ENCODE peak calls at places on chromosome 9, in five cellular contexts. One of them, this sample, is unnamed. For H3K27me3 and H3K36me3, the result is how much of the 10 kb centered on the place peaks cover.

GRCh38 chr9:97512966-97513560 is 11.6 kb downstream of the TMOD1 start:
- DNase-seq in CD8-positive, alpha-beta memory T cell: no peak
- DNase-seq in heart right ventricle: no peak
- DNase-seq in astrocyte: no peak
- DNase-seq in neuronal stem cell: no peak
- DNase-seq in this sample: no peak

GRCh38 chr9:8804618-8805017 is 1005.0 kb upstream of the DMAC1 start:
- DNase-seq in CD8-positive, alpha-beta memory T cell: no peak
- DNase-seq in heart right ventricle: no peak
- DNase-seq in astrocyte: no peak
- DNase-seq in neuronal stem cell: no peak
- DNase-seq in this sample: no peak

GRCh38 chr9:8660383-8660782 is 860.8 kb upstream of the DMAC1 start:
- DNase-seq in CD8-positive, alpha-beta memory T cell: no peak
- DNase-seq in heart right ventricle: peak
- DNase-seq in astrocyte: peak
- DNase-seq in neuronal stem cell: no peak
- DNase-seq in this sample: no peak

GRCh38 chr9:35814841-35815543 is at the start of gene HINT2:
- DNase-seq in CD8-positive, alpha-beta memory T cell: peak
- DNase-seq in heart right ventricle: peak
- DNase-seq in astrocyte: peak
- DNase-seq in neuronal stem cell: peak
- DNase-seq in this sample: peak

GRCh38 chr9:93260290-93261066 is 76.5 kb downstream of the WNK2 start:
- DNase-seq in CD8-positive, alpha-beta memory T cell: no peak
- DNase-seq in heart right ventricle: no peak
- DNase-seq in astrocyte: no peak
- DNase-seq in neuronal stem cell: no peak
- DNase-seq in this sample: no peak

GRCh38 chr9:37061763-37062162 is 27.7 kb upstream of the PAX5 start:
- DNase-seq in CD8-positive, alpha-beta memory T cell: no peak
- DNase-seq in heart right ventricle: no peak
- DNase-seq in astrocyte: no peak
- DNase-seq in neuronal stem cell: no peak
- DNase-seq in this sample: no peak

GRCh38 chr9:93294011-93294410 is 110.1 kb downstream of the WNK2 start:
- DNase-seq in CD8-positive, alpha-beta memory T cell: no peak
- DNase-seq in heart right ventricle: no peak
- DNase-seq in astrocyte: no peak
- DNase-seq in neuronal stem cell: no peak
- DNase-seq in this sample: no peak

GRCh38 chr9:10525972-10526371 is 86.8 kb downstream of the PTPRD start:
- DNase-seq in CD8-positive, alpha-beta memory T cell: no peak
- DNase-seq in heart right ventricle: no peak
- DNase-seq in astrocyte: no peak
- DNase-seq in neuronal stem cell: no peak
- DNase-seq in this sample: no peak

GRCh38 chr9:69421908-69422801 is 97.1 kb downstream of the ENTREP1 start:
- DNase-seq in CD8-positive, alpha-beta memory T cell: peak
- DNase-seq in heart right ventricle: no peak
- DNase-seq in astrocyte: peak
- DNase-seq in neuronal stem cell: peak
- DNase-seq in this sample: peak

GRCh38 chr9:14428781-14429230 is 114.9 kb upstream of the NFIB start:
- DNase-seq in CD8-positive, alpha-beta memory T cell: no peak
- DNase-seq in heart right ventricle: peak
- DNase-seq in astrocyte: peak
- DNase-seq in neuronal stem cell: peak
- DNase-seq in this sample: peak

GRCh38 chr9:133635903-133636531 is at the start of gene DBH:
- DNase-seq in CD8-positive, alpha-beta memory T cell: no peak
- DNase-seq in heart right ventricle: no peak
- DNase-seq in astrocyte: no peak
- DNase-seq in neuronal stem cell: no peak
- DNase-seq in this sample: no peak

GRCh38 chr9:89505795-89506385 is 8.0 kb upstream of the SEMA4D start:
- DNase-seq in CD8-positive, alpha-beta memory T cell: no peak
- DNase-seq in heart right ventricle: no peak
- DNase-seq in astrocyte: peak
- DNase-seq in neuronal stem cell: no peak
- DNase-seq in this sample: no peak

GRCh38 chr9:125121156-125121555 is 22.2 kb downstream of the SCAI start:
- DNase-seq in CD8-positive, alpha-beta memory T cell: no peak
- DNase-seq in heart right ventricle: no peak
- DNase-seq in astrocyte: peak
- DNase-seq in neuronal stem cell: no peak
- DNase-seq in this sample: no peak

GRCh38 chr9:86298873-86299272 is 16.5 kb upstream of the ISCA1 start:
- DNase-seq in CD8-positive, alpha-beta memory T cell: no peak
- DNase-seq in heart right ventricle: no peak
- DNase-seq in astrocyte: no peak
- DNase-seq in neuronal stem cell: no peak
- DNase-seq in this sample: no peak

GRCh38 chr9:19922476-19923118 is 133.8 kb upstream of the SLC24A2 start:
- DNase-seq in CD8-positive, alpha-beta memory T cell: no peak
- DNase-seq in heart right ventricle: no peak
- DNase-seq in astrocyte: peak
- DNase-seq in neuronal stem cell: peak
- DNase-seq in this sample: no peak

DNA sequence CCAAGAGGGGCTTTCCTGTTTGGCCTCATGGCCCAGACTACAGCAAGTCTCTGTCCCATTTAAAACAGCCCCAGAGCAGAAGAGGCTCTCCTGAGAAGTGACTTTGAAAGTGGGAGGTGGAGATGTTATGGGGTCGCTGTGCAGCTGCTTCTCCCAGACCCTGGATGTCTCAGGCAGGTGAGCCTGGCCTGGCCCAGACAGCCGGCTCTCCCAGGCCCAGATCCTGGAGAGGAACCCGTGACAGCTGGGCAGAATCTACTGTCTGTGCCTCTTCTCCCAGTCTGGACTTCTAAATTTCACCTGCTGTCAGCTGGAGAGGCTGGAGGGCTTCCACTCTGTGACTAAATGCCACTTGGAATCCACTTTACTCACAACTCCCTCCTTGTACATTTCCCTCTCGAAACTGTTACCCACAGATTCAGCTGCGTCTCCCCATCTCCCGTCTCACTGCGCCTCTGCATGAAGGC is 20.5 kb downstream of the FAM78A start:
- DNase-seq in CD8-positive, alpha-beta memory T cell: no peak
- DNase-seq in heart right ventricle: no peak
- DNase-seq in astrocyte: no peak
- DNase-seq in neuronal stem cell: no peak
- DNase-seq in this sample: no peak
- H3K4me3 ChIP-seq in CD8-positive, alpha-beta memory T cell: peak
- H3K4me3 ChIP-seq in heart right ventricle: no peak
- H3K4me3 ChIP-seq in astrocyte: no peak
- H3K4me3 ChIP-seq in neuronal stem cell: no peak
- H3K4me3 ChIP-seq in this sample: no peak

DNA sequence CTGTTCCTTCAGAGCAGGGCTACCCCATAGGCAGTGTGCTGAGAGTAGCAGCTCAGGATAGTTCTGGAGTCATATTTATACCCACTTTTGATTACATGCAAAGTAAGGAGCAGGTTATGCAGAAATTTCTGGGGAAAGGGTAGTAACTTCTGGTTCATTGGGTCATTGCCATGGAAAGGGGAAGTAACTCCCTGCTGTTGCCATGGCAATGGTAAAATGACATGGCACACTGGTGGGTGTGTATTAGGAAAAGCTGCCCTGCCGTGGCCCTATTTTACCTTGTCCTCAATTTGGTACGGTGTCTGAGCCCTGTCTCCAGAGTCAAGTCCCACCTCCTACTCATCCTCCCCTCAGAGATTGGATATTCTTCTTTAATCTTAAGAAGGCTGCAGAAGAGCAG is 526.7 kb upstream of the TYRP1 start:
- DNase-seq in CD8-positive, alpha-beta memory T cell: no peak
- DNase-seq in heart right ventricle: no peak
- DNase-seq in astrocyte: no peak
- DNase-seq in neuronal stem cell: no peak
- DNase-seq in this sample: no peak
- H3K27me3 ChIP-seq in CD8-positive, alpha-beta memory T cell: under half
- H3K27me3 ChIP-seq in heart right ventricle: under half
- H3K27me3 ChIP-seq in astrocyte: under half
- H3K27me3 ChIP-seq in neuronal stem cell: under half
- H3K27me3 ChIP-seq in this sample: under half

DNA sequence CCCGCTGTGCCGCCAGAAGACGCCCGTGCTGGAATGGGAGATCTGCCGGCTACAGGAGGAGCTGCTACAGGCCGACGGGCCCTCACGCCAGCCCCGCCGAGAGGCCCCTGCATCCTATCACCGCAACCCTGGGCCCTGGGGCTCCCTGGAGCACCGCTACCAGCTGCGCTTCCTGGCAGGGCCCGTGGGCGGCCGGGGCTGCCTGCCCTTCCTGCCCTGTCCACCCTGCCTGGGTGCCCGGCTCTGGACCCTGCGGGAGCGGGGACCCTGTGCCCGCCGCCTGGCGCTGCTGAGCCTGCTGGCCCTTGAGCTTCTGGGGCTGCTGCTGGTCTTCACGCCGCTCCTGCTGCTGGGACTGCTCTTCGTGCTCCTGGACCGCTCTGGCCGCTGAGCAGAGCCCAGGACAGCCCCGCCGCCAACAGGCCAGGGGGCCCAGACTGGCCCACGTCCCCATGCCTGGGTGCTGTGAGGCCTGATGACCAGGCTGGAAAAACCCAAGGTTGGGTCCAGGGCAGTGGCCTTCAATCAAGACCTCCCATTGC is 3.8 kb downstream of the RNF208 start:
- DNase-seq in CD8-positive, alpha-beta memory T cell: no peak
- DNase-seq in heart right ventricle: no peak
- DNase-seq in astrocyte: no peak
- DNase-seq in neuronal stem cell: no peak
- DNase-seq in this sample: no peak
- H3K36me3 ChIP-seq in CD8-positive, alpha-beta memory T cell: under half
- H3K36me3 ChIP-seq in heart right ventricle: under half
- H3K36me3 ChIP-seq in astrocyte: under half
- H3K36me3 ChIP-seq in neuronal stem cell: under half
- H3K36me3 ChIP-seq in this sample: under half

GRCh38 chr9:98706651-98707103 is 2.1 kb downstream of the GABBR2 start:
- DNase-seq in CD8-positive, alpha-beta memory T cell: no peak
- DNase-seq in heart right ventricle: no peak
- DNase-seq in astrocyte: peak
- DNase-seq in neuronal stem cell: no peak
- DNase-seq in this sample: no peak

GRCh38 chr9:98707158-98708102 is 1.3 kb downstream of the GABBR2 start:
- DNase-seq in CD8-positive, alpha-beta memory T cell: no peak
- DNase-seq in heart right ventricle: peak
- DNase-seq in astrocyte: peak
- DNase-seq in neuronal stem cell: peak
- DNase-seq in this sample: peak

GRCh38 chr9:98709968-98710965 is 1.5 kb upstream of the GABBR2 start:
- DNase-seq in CD8-positive, alpha-beta memory T cell: no peak
- DNase-seq in heart right ventricle: no peak
- DNase-seq in astrocyte: peak
- DNase-seq in neuronal stem cell: no peak
- DNase-seq in this sample: peak

GRCh38 chr9:98708103-98708932 is 417 bp downstream of the GABBR2 start:
- DNase-seq in CD8-positive, alpha-beta memory T cell: no peak
- DNase-seq in heart right ventricle: no peak
- DNase-seq in astrocyte: no peak
- DNase-seq in neuronal stem cell: no peak
- DNase-seq in this sample: no peak

GRCh38 chr9:98708933-98709911 is at the start of gene GABBR2:
- DNase-seq in CD8-positive, alpha-beta memory T cell: no peak
- DNase-seq in heart right ventricle: peak
- DNase-seq in astrocyte: no peak
- DNase-seq in neuronal stem cell: no peak
- DNase-seq in this sample: no peak
- H3K4me3 ChIP-seq in CD8-positive, alpha-beta memory T cell: no peak
- H3K4me3 ChIP-seq in heart right ventricle: peak
- H3K4me3 ChIP-seq in astrocyte: peak
- H3K4me3 ChIP-seq in neuronal stem cell: peak
- H3K4me3 ChIP-seq in this sample: peak

DNA sequence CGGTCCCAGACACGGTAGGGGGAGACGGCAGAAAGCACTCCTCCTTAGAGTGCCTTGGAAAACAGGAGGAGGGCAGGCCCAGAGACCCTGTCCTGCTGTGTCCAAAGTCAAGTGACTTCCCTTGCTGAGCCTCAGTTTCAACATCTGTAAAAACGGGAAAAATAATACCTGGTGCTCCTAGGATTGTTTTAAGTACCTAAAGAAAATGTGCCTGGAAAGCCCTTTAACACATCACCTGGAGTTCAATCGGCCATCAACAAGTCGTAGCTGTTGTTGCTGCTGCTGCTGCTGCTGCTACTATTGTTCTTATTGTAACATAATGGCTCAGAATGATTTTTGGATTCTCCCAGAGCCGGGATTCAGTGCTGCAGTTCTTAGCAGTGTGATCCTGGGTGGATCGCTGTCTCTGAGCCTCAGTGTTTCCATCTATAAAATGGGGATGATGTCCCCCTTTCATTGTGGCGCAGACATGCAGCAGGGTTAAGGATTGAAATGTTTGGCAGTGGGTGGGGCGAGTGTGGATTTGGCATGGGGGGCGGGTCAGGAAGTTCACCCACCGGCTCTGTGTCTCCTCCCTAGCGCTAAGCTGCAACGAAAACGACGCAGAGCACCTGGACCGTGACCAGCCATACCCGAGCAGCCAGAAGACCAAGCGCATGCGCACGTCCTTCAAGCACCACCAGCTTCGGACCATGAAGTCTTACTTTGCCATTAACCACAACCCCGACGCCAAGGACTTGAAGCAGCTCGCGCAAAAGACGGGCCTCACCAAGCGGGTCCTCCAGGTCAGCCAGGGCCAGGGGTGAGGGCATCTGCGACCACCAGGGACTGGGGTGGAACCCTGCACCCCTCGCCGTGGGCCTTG is 9.2 kb downstream of the LHX2 start:
- DNase-seq in CD8-positive, alpha-beta memory T cell: no peak
- DNase-seq in heart right ventricle: no peak
- DNase-seq in astrocyte: no peak
- DNase-seq in neuronal stem cell: no peak
- DNase-seq in this sample: no peak
- H3K27me3 ChIP-seq in CD8-positive, alpha-beta memory T cell: half or more
- H3K27me3 ChIP-seq in heart right ventricle: half or more
- H3K27me3 ChIP-seq in astrocyte: half or more
- H3K27me3 ChIP-seq in neuronal stem cell: under half
- H3K27me3 ChIP-seq in this sample: under half

GRCh38 chr9:95461448-95462381 is 55.1 kb downstream of the PTCH1 start:
- DNase-seq in CD8-positive, alpha-beta memory T cell: no peak
- DNase-seq in heart right ventricle: no peak
- DNase-seq in astrocyte: no peak
- DNase-seq in neuronal stem cell: no peak
- DNase-seq in this sample: no peak
- H3K36me3 ChIP-seq in CD8-positive, alpha-beta memory T cell: under half
- H3K36me3 ChIP-seq in heart right ventricle: half or more
- H3K36me3 ChIP-seq in astrocyte: under half
- H3K36me3 ChIP-seq in neuronal stem cell: under half
- H3K36me3 ChIP-seq in this sample: half or more

This sample was measured in SJSA1.